ENCODE peak calls at places on chromosome 19, in seven cellular contexts. X, O, K, D, T, W and M are unnamed samples.

GRCh38 chr19:14318873-14319272 is 62.4 kb upstream of the ADGRE5 start:
- DNase-seq in D (no peak), W (peak), K (no peak), X (no peak), O (no peak), T (no peak), M (peak)

GRCh38 chr19:44722131-44723121 is 23.5 kb downstream of the CEACAM16 start:
- DNase-seq in T (no peak), W (no peak), O (no peak), X (no peak), D (no peak), K (no peak), M (peak)

GRCh38 chr19:54160182-54160811 is 776 bp upstream of the LENG1 start:
- DNase-seq in K (no peak), T (no peak), W (no peak), D (no peak), O (peak), X (no peak), M (no peak)

GRCh38 chr19:14517840-14518505 is at the start of gene DNAJB1:
- DNase-seq in T (peak), O (peak), W (peak), K (peak), D (peak), X (peak), M (peak)

GRCh38 chr19:38647368-38647965 is at the start of gene ACTN4:
- DNase-seq in T (peak), O (peak), D (peak), X (peak), W (peak), K (peak), M (peak)

GRCh38 chr19:8377598-8377997 is 12.6 kb upstream of the RAB11B start:
- DNase-seq in D (no peak), O (no peak), K (no peak), X (no peak), W (no peak), T (no peak), M (peak)

GRCh38 chr19:468587-469256 is 7.9 kb upstream of the SHC2 start:
- DNase-seq in K (no peak), O (no peak), D (no peak), T (no peak), W (no peak), X (no peak), M (no peak)

GRCh38 chr19:55353803-55354697 is 469 bp downstream of the COX6B2 start:
- DNase-seq in X (peak), O (peak), T (no peak), D (peak), K (peak), W (peak), M (peak)

GRCh38 chr19:6772028-6772865 is at the start of gene VAV1:
- DNase-seq in D (peak), X (peak), O (no peak), T (no peak), W (peak), K (no peak), M (peak)

GRCh38 chr19:34253711-34254551 is 423 bp upstream of the GARRE1 start:
- DNase-seq in K (peak), D (peak), W (peak), O (peak), X (peak), T (peak), M (peak)

GRCh38 chr19:14114854-14115253 is 2.7 kb downstream of the PRKACA start:
- DNase-seq in D (no peak), W (peak), X (peak), T (no peak), K (no peak), O (no peak), M (peak)

GRCh38 chr19:10517760-10518443 is 655 bp upstream of the S1PR5 start:
- DNase-seq in O (peak), X (no peak), D (no peak), K (no peak), W (no peak), T (no peak), M (no peak)

GRCh38 chr19:10290876-10291553 is 1.3 kb downstream of the ICAM5 start:
- DNase-seq in O (peak), D (no peak), W (peak), T (no peak), X (no peak), K (no peak), M (peak)

GRCh38 chr19:33610588-33610987 is 11.2 kb upstream of the CHST8 start:
- DNase-seq in D (no peak), W (no peak), K (no peak), X (no peak), T (no peak), O (no peak), M (no peak)

GRCh38 chr19:48445256-48445605 is 552 bp upstream of the GRWD1 start:
- DNase-seq in X (no peak), K (peak), D (no peak), O (peak), W (no peak), T (peak), M (peak)

GRCh38 chr19:32138416-32138815 is 207.0 kb upstream of the ZNF507 start:
- DNase-seq in X (no peak), T (no peak), O (no peak), K (no peak), W (no peak), D (no peak), M (no peak)
- TF ChIP-seq CTCF in X (no peak), T (no peak), O (no peak), K (no peak), W (no peak), D (no peak), M (no peak)

DNA sequence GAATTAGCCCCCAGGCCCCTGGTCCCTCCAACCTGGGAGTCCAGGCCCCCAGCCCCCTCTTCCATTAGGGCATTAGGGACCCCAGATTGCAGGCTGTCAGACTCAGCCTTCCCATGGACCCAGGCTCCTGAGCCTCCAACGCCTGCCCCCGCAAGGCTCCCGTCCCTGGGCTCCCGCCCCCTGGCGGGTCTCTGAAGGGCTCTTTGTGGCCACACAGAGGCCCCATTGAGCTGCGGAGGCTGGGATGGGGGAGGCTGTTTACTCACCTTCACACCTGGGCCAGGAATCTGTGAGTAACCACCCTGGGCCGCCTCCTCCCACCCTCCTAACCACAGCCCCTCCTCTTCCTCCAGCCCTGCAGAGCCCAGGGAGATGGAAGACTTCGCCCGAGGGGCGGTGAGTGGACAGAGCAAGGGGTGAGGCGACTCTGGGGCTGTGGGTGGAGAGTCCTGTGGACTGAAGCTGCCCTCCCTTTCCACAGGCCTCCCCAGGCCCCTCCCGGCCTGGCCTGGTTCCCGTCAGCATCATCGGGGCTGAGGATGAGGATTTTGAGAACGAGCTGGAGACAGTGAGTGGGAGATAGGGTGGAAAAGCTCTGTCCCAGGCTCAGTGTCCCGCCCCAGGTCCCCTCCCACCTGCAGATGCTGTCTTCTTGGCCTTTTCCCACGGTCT is 4.9 kb downstream of the ARHGEF1 start:
- DNase-seq in O (peak), K (peak), X (no peak), D (peak), T (no peak), W (peak), M (peak)
- TF ChIP-seq CTCF in O (no peak), K (no peak), X (no peak), D (peak), T (no peak), W (peak), M (peak)

GRCh38 chr19:17513801-17514200 is 2.4 kb downstream of the PGLS start:
- DNase-seq in T (no peak), K (no peak), W (no peak), X (no peak), D (no peak), O (no peak), M (no peak)

GRCh38 chr19:17520865-17521264 is 9.4 kb downstream of the PGLS start:
- DNase-seq in T (no peak), W (no peak), D (no peak), K (no peak), X (no peak), O (no peak), M (no peak)

GRCh38 chr19:17515408-17516149 is 4.1 kb downstream of the PGLS start:
- DNase-seq in O (no peak), W (no peak), K (no peak), T (no peak), X (no peak), D (no peak), M (no peak)

GRCh38 chr19:17519967-17520366 is 8.5 kb downstream of the PGLS start:
- DNase-seq in X (no peak), T (no peak), D (no peak), W (no peak), O (no peak), K (peak), M (no peak)

DNA sequence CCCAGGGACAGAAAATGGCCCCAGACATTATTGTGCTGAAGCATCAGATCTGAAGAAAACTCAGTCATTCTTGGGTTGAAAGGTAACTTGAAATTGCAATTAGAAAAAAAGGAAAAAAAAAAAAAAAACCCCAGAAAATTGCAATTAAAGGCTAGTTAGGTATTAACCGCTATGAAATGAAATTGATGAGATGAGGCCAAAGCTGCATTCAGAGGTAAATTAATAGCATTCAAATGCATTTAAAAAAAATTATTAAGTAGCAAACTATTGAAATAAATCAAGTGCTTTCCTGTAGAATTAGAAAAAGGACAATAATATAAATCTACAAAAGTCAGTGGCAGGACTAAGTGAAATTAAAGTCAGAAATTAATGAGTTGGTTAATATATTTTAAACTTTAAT is 6.4 kb downstream of the PGLS start:
- DNase-seq in X (no peak), W (no peak), D (no peak), K (no peak), O (no peak), T (no peak), M (no peak)
- TF ChIP-seq CTCF in X (no peak), W (no peak), D (no peak), K (no peak), O (no peak), T (no peak), M (no peak)

DNA sequence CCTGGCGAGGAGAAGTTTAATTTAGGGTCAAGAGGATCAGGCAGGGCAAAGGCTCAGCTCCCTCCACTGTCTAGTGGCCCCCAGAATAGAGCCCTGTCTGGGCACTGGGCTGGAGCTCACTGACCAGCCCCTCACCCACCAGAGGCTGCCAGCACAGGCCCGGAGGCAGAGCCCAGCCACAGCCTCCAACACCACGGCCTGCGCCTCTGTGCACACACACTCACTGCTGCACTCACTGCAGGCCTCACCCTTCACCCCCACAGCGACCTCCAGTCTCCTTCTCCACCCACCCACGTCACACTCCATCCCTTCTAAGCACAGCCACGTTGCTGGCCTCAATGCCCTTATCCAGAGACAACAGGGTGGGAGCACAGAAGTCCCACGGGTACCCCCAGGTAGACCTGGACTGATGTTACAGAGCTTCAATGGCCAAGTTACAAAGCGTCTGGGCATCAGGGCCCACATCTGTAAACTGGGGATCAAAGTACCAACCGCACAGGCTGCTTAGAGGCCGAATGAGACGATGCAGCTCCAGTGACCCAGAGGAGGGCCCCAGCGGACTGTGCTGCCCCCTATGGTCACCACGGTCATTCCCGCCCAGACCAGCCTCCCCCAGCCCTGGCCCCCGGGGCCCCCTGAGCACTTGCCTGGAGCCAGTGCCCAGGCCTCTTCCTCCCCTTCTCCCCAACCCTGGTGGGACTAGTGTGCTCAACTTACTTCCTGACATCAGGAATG is 4.5 kb upstream of the PRKD2 start:
- DNase-seq in D (no peak), O (no peak), K (no peak), W (no peak), T (no peak), X (no peak), M (no peak)
- TF ChIP-seq CTCF in D (no peak), O (peak), K (peak), W (no peak), T (no peak), X (no peak), M (peak)